ENCODE peak calls at places on chromosomes 16 and 17, in eight cellular contexts. T, F, N, C, Q, W, P and V are unnamed samples.

GRCh38 chr17:74873874-74874614 is 1.2 kb upstream of the FDXR start:
- DNase-seq in T (no peak), F (no peak), N (no peak), C (no peak), Q (no peak), W (no peak), P (no peak), V (peak)

GRCh38 chr17:4365628-4366311 is 705 bp downstream of the UBE2G1 start:
- DNase-seq in T (peak), F (no peak), N (peak), C (no peak), Q (no peak), W (no peak), P (peak), V (peak)

GRCh38 chr17:42354956-42355843 is 33.0 kb downstream of the STAT3 start:
- DNase-seq in T (no peak), F (no peak), N (no peak), C (no peak), Q (no peak), W (no peak), P (no peak), V (no peak)

GRCh38 chr17:28710948-28711722 is 553 bp downstream of the PROCA1 start:
- DNase-seq in T (peak), F (peak), N (peak), C (peak), Q (peak), W (peak), P (peak), V (peak)

GRCh38 chr17:37413875-37414519 is 7.3 kb downstream of the TADA2A start:
- DNase-seq in T (no peak), F (no peak), N (no peak), C (no peak), Q (peak), W (no peak), P (no peak), V (no peak)

GRCh38 chr16:29030086-29030840 is 45.4 kb downstream of the LAT start:
- DNase-seq in T (no peak), F (no peak), N (no peak), C (no peak), Q (no peak), W (no peak), P (peak), V (no peak)

GRCh38 chr16:89170346-89171215 is 967 bp upstream of the CDH15 start:
- DNase-seq in T (peak), F (no peak), N (no peak), C (peak), Q (no peak), W (no peak), P (peak), V (no peak)

GRCh38 chr17:75404739-75405364 is 626 bp downstream of the GRB2 start:
- DNase-seq in T (peak), F (no peak), N (peak), C (peak), Q (peak), W (no peak), P (peak), V (peak)

GRCh38 chr16:57676624-57677085 is 8.5 kb downstream of the ADGRG3 start:
- DNase-seq in T (peak), F (no peak), N (no peak), C (no peak), Q (no peak), W (no peak), P (no peak), V (no peak)

GRCh38 chr17:76027159-76027839 is at the start of gene EVPL:
- DNase-seq in T (peak), F (no peak), N (no peak), C (peak), Q (no peak), W (no peak), P (peak), V (no peak)

GRCh38 chr17:44361292-44362055 is 2.2 kb downstream of the FAM171A2 start:
- DNase-seq in T (no peak), F (no peak), N (no peak), C (no peak), Q (no peak), W (no peak), P (no peak), V (no peak)

GRCh38 chr16:17776888-17777287 is 306.1 kb upstream of the XYLT1 start:
- DNase-seq in T (no peak), F (no peak), N (no peak), C (no peak), Q (no peak), W (no peak), P (no peak), V (no peak)

GRCh38 chr17:16662936-16663335 is 9.3 kb upstream of the ZNF624 start:
- DNase-seq in T (no peak), F (no peak), N (no peak), C (no peak), Q (no peak), W (no peak), P (no peak), V (peak)

GRCh38 chr17:77330602-77331081 is 189.9 kb downstream of the SEC14L1 start:
- DNase-seq in T (no peak), F (no peak), N (peak), C (peak), Q (no peak), W (no peak), P (peak), V (no peak)

GRCh38 chr17:17782425-17783120 is 54.2 kb downstream of the SREBF1 start:
- DNase-seq in T (peak), F (no peak), N (no peak), C (peak), Q (no peak), W (no peak), P (no peak), V (no peak)

GRCh38 chr16:70653809-70654771 is 7.7 kb downstream of the IL34 start:
- DNase-seq in T (peak), F (no peak), N (peak), C (peak), Q (peak), W (peak), P (peak), V (no peak)

GRCh38 chr16:525520-526180 is 1.9 kb upstream of the CAPN15 start:
- DNase-seq in T (peak), F (no peak), N (peak), C (no peak), Q (peak), W (no peak), P (peak), V (peak)

GRCh38 chr17:66904760-66905637 is 59.5 kb upstream of the CACNG4 start:
- DNase-seq in T (peak), F (no peak), N (no peak), C (peak), Q (peak), W (no peak), P (no peak), V (peak)

GRCh38 chr17:46772013-46772878 is 46.2 kb downstream of the WNT3 start:
- DNase-seq in T (peak), F (no peak), N (no peak), C (peak), Q (no peak), W (no peak), P (peak), V (peak)

GRCh38 chr17:46977348-46977747 is 1.7 kb downstream of the RPRML start:
- DNase-seq in T (peak), F (no peak), N (no peak), C (peak), Q (peak), W (no peak), P (no peak), V (peak)

GRCh38 chr16:10971560-10971961 is 27.2 kb downstream of the CLEC16A start:
- DNase-seq in T (peak), F (no peak), N (peak), C (no peak), Q (peak), W (no peak), P (peak), V (no peak)

DNA sequence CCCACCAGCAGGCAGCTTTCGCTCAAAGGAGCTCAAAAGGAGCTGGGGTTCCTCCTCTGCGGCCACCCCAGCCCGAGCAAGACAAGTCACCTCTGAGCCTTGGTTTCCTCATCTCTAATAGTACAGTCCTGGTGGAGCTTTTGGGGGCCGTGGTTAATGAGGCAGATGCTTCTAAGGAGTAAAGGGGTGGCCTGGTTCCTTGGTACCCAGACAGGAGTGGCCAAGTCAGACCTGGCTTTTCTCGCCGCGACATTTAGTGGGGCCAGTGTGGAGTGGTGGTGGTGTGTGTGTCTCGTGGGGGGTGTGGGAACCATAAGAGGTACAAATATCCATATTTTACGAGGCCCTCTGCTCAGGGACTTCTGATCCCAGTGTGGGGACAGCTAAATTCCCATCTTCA is 6.7 kb downstream of the FOXF1 start:
- DNase-seq in T (no peak), F (no peak), N (no peak), C (no peak), Q (peak), W (no peak), P (no peak), V (no peak)
- TF ChIP-seq POLR2A in T (no peak), F (no peak), N (no peak), C (no peak), Q (no peak), W (no peak), P (no peak), V (no peak)

DNA sequence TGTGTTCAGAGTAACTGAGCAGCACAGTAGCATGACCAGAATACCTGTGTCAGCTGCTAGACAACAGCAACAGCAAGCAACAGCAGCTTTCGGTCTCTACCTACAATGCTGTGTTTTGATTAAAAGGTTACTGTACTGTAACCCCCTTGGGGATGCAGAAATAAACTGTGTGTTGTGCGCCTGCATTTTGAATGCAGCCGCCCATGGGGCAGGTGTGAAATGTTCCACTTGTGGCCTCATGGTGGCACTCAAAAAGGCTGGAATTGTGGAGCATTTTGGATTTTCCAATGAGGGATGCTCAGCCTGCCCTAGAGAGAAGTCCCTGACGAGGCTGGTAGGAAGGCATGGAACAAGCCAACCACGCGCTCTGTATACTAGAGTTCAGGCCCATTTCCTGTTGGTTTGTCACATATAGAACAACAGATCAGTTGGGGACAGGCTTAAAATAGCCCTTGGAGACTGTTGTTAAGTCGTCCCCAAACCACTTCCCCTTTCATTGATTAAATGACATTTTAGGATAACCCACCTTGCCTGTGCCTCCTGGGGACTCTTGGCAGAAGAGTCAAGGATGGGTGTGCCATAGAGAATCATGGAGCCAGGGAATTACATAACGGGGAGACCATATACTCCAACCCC is 27.1 kb downstream of the SCPEP1 start:
- DNase-seq in T (no peak), F (no peak), N (no peak), C (peak), Q (no peak), W (peak), P (peak), V (no peak)
- TF ChIP-seq POLR2A in T (no peak), F (no peak), N (no peak), C (no peak), Q (no peak), W (no peak), P (no peak), V (no peak)

DNA sequence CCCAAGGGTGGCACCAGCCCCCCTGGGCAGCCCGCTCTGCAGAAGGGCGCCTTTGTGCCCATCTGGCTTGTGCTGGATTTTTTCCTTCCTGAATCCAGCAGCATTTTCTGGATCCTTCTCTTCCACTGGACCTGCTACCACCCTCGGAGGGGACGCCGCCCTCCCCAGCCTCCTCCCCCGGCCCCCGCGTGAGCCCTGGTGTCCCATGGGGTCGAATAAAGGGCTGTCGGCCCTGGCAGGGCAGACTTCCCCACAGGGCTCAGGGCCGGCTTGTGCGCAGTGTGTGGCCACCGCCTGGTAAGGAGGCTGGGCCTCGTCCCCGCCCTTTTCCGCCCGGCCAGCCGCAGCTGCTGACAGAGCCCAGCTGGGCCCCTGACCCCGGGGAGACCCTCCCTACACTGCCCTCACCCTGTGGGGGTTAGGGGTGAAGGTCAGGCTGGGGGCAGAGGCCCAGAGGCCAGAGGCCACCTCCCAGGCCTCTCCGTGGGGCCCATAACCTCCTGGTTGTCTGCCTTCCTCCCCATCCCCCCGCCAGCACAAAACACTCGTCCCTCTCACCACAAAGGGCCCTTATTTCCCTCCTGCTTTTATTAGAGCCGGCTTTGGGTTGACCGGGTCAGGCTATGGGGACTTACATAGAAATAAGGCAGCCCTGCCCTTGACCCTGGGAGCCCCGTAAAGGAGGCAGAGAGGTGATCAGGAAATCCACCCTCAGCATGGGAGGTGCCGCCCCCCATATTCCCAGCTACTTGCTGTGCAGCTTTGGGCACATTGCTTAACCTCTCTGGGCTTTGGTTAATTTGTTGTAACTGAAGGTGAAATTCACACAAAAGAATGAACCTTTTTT is 179.3 kb upstream of the CIBAR2 start:
- DNase-seq in T (no peak), F (no peak), N (no peak), C (peak), Q (no peak), W (no peak), P (peak), V (no peak)
- TF ChIP-seq POLR2A in T (no peak), F (no peak), N (no peak), C (no peak), Q (no peak), W (no peak), P (no peak), V (no peak)

GRCh38 chr17:2125013-2125535 is 70.2 kb downstream of the HIC1 start:
- DNase-seq in T (no peak), F (no peak), N (no peak), C (no peak), Q (peak), W (no peak), P (no peak), V (no peak)

GRCh38 chr17:2122641-2123302 is 67.9 kb downstream of the HIC1 start:
- DNase-seq in T (peak), F (no peak), N (peak), C (peak), Q (peak), W (peak), P (peak), V (no peak)

GRCh38 chr17:2124391-2124790 is 69.5 kb downstream of the HIC1 start:
- DNase-seq in T (no peak), F (no peak), N (peak), C (no peak), Q (peak), W (no peak), P (no peak), V (no peak)

GRCh38 chr17:2123467-2124251 is 68.8 kb downstream of the HIC1 start:
- DNase-seq in T (no peak), F (no peak), N (peak), C (no peak), Q (peak), W (no peak), P (no peak), V (no peak)

GRCh38 chr17:2128011-2128410 is 73.1 kb downstream of the HIC1 start:
- DNase-seq in T (no peak), F (no peak), N (peak), C (no peak), Q (no peak), W (no peak), P (no peak), V (no peak)
- TF ChIP-seq POLR2A in T (no peak), F (no peak), N (no peak), C (no peak), Q (no peak), W (no peak), P (no peak), V (no peak)

GRCh38 chr17:6574689-6575595 is 18.6 kb upstream of the PITPNM3 start:
- DNase-seq in T (no peak), F (no peak), N (peak), C (peak), Q (peak), W (peak), P (peak), V (no peak)

GRCh38 chr17:6577686-6578263 is 21.4 kb upstream of the PITPNM3 start:
- DNase-seq in T (no peak), F (no peak), N (no peak), C (no peak), Q (no peak), W (no peak), P (peak), V (no peak)

GRCh38 chr17:6573982-6574688 is 17.8 kb upstream of the PITPNM3 start:
- DNase-seq in T (no peak), F (no peak), N (no peak), C (no peak), Q (no peak), W (no peak), P (no peak), V (no peak)

GRCh38 chr17:6575596-6575988 is 19.2 kb upstream of the PITPNM3 start:
- DNase-seq in T (no peak), F (no peak), N (no peak), C (no peak), Q (no peak), W (no peak), P (no peak), V (no peak)

DNA sequence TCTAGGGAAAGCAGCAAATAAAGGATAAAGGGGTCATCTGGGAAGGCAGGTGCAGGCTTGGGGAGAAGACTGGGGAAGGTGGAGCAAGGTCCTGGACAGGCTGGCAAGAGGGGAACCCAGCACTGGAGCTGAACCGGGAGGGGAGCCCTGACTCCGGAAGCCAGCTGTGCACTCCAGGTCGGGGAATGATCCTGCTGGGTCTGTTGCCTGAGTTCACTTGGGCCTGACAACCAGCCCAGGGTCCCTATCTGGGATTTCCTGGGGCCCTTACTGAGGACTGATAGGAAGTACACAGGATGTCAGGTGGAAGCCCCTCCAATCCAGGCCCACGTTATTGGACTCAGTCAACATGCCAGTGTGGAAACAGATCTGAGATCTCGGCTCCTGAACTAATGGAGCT is 19.7 kb upstream of the PITPNM3 start:
- DNase-seq in T (no peak), F (no peak), N (no peak), C (no peak), Q (no peak), W (no peak), P (no peak), V (no peak)
- TF ChIP-seq POLR2A in T (no peak), F (no peak), N (no peak), C (no peak), Q (no peak), W (no peak), P (no peak), V (no peak)

GRCh38 chr17:56416682-56417351 is 176.7 kb upstream of the NOG start:
- DNase-seq in T (no peak), F (no peak), N (no peak), C (no peak), Q (no peak), W (no peak), P (no peak), V (no peak)
- TF ChIP-seq POLR2A in T (no peak), F (no peak), N (no peak), C (no peak), Q (no peak), W (no peak), P (no peak), V (no peak)

GRCh38 chr17:31008374-31009035 is 37.7 kb downstream of the RNF135 start:
- DNase-seq in T (peak), F (no peak), N (peak), C (peak), Q (peak), W (peak), P (peak), V (no peak)
- TF ChIP-seq POLR2A in T (peak), F (no peak), N (peak), C (no peak), Q (no peak), W (peak), P (no peak), V (no peak)

GRCh38 chr17:19334331-19334730 is 28.2 kb downstream of the B9D1 start:
- DNase-seq in T (no peak), F (no peak), N (peak), C (no peak), Q (no peak), W (no peak), P (no peak), V (no peak)

GRCh38 chr17:19338031-19338990 is 24.2 kb downstream of the B9D1 start:
- DNase-seq in T (peak), F (no peak), N (peak), C (peak), Q (peak), W (peak), P (peak), V (no peak)

GRCh38 chr17:19337712-19338023 is 24.9 kb downstream of the B9D1 start:
- DNase-seq in T (no peak), F (no peak), N (peak), C (no peak), Q (no peak), W (no peak), P (no peak), V (no peak)

GRCh38 chr17:19336938-19337711 is 25.4 kb downstream of the B9D1 start:
- DNase-seq in T (peak), F (no peak), N (peak), C (peak), Q (no peak), W (no peak), P (peak), V (no peak)

GRCh38 chr17:19335951-19336631 is 26.4 kb downstream of the B9D1 start:
- DNase-seq in T (no peak), F (no peak), N (peak), C (no peak), Q (no peak), W (no peak), P (peak), V (no peak)
- TF ChIP-seq POLR2A in T (no peak), F (no peak), N (no peak), C (no peak), Q (no peak), W (no peak), P (no peak), V (no peak)